ENCODE peak calls at places on chromosomes 12 and 14, in eight cellular contexts. P is stomach, S is HepG2, Q is tibial nerve, J is K562, I is A549, V is ovary, A is sigmoid colon. R is an unnamed sample.

GRCh38 chr14:64387232-64387737 is 868 bp upstream of the MTHFD1 start:
- DNase-seq in Q (peak; percentile 20), S (peak; percentile 10), I (peak; percentile 41), P (no peak), V (no peak), J (peak; percentile 19), A (no peak), R (no peak)

GRCh38 chr12:48454675-48455074 is 17.7 kb upstream of the ANP32D start:
- DNase-seq in P (no peak), V (no peak), S (peak; percentile 5), A (no peak), J (no peak), Q (no peak), I (no peak), R (no peak)

GRCh38 chr14:100278702-100279101 is 27.5 kb downstream of the SLC25A29 start:
- DNase-seq in I (no peak), P (no peak), A (no peak), V (no peak), Q (no peak), S (peak; percentile 40), J (no peak), R (no peak)

GRCh38 chr14:94509356-94509755 is at the start of gene SERPINA12:
- DNase-seq in J (no peak), V (no peak), S (no peak), I (no peak), Q (no peak), P (no peak), A (no peak), R (no peak)

GRCh38 chr12:15613981-15614380 is 175.2 kb downstream of the EPS8 start:
- DNase-seq in A (no peak), I (no peak), S (no peak), J (no peak), Q (no peak), P (no peak), V (no peak), R (no peak)

GRCh38 chr12:51669996-51670395 is 79.0 kb downstream of the SCN8A start:
- DNase-seq in J (no peak), P (no peak), I (no peak), S (no peak), V (no peak), Q (no peak), A (no peak), R (no peak)

GRCh38 chr12:58435647-58436046 is 484.7 kb downstream of the LRIG3 start:
- DNase-seq in S (no peak), J (no peak), I (no peak), P (no peak), V (no peak), A (no peak), Q (no peak), R (no peak)

GRCh38 chr14:96001866-96002510 is 37.2 kb upstream of the C14orf132 start:
- DNase-seq in I (no peak), A (no peak), S (no peak), V (no peak), J (no peak), Q (no peak), P (no peak), R (no peak)

GRCh38 chr14:92686763-92687427 is 61.5 kb downstream of the LGMN start:
- DNase-seq in A (peak; percentile 90), I (peak; percentile 91), P (peak; percentile 86), Q (peak; percentile 59), S (no peak), J (peak; percentile 86), V (peak; percentile 79), R (peak; percentile 82)

GRCh38 chr12:84924956-84925355 is 12.4 kb upstream of the SLC6A15 start:
- DNase-seq in I (no peak), J (no peak), V (no peak), P (no peak), Q (no peak), S (no peak), A (no peak), R (no peak)

GRCh38 chr12:51600721-51601120 is 9.7 kb downstream of the SCN8A start:
- DNase-seq in J (no peak), V (no peak), P (no peak), Q (no peak), A (no peak), I (no peak), S (no peak), R (no peak)

GRCh38 chr12:117143008-117143532 is 43.9 kb upstream of the TESC start:
- DNase-seq in J (no peak), V (no peak), S (peak; percentile 92), P (peak; percentile 64), A (no peak), I (peak; percentile 95), Q (no peak), R (no peak)

GRCh38 chr12:89544730-89545184 is 18.9 kb upstream of the POC1B start:
- DNase-seq in P (peak; percentile 77), I (no peak), Q (no peak), J (no peak), S (no peak), V (peak; percentile 31), A (peak; percentile 64), R (peak; percentile 33)

GRCh38 chr12:62983594-62983993 is 48.6 kb upstream of the PPM1H start:
- DNase-seq in I (no peak), V (no peak), P (peak; percentile 58), J (no peak), Q (no peak), S (peak; percentile 57), A (no peak), R (no peak)

GRCh38 chr14:75401356-75401755 is 26.5 kb upstream of the JDP2 start:
- DNase-seq in Q (peak; percentile 64), A (peak; percentile 80), J (no peak), V (peak; percentile 56), I (no peak), P (no peak), S (no peak), R (peak; percentile 57)

GRCh38 chr14:89233184-89233583 is 183.8 kb downstream of the FOXN3 start:
- DNase-seq in S (no peak), Q (no peak), I (no peak), J (no peak), V (no peak), A (no peak), P (no peak), R (no peak)

GRCh38 chr14:94050231-94050880 is 24.2 kb downstream of the OTUB2 start:
- DNase-seq in A (peak; percentile 69), J (no peak), Q (no peak), S (no peak), P (no peak), I (no peak), V (no peak), R (no peak)

GRCh38 chr12:80513211-80513610 is 69.2 kb downstream of the PTPRQ start:
- DNase-seq in V (no peak), Q (no peak), I (no peak), S (no peak), J (no peak), A (no peak), P (no peak), R (no peak)

GRCh38 chr14:78767436-78767835 is 597.3 kb downstream of the NRXN3 start:
- DNase-seq in S (no peak), J (no peak), A (no peak), Q (no peak), P (no peak), V (no peak), I (no peak), R (no peak)

GRCh38 chr14:91237219-91237618 is 7.3 kb downstream of the GPR68 start:
- DNase-seq in Q (no peak), J (no peak), A (no peak), P (no peak), S (no peak), V (no peak), I (no peak), R (no peak)

GRCh38 chr12:70359458-70360197 is 6.5 kb upstream of the KCNMB4 start:
- DNase-seq in V (no peak), I (no peak), Q (no peak), S (no peak), J (no peak), A (no peak), P (no peak), R (no peak)

GRCh38 chr14:22337938-22338337 is 251.1 kb downstream of the DAD1 start:
- DNase-seq in A (no peak), S (no peak), Q (no peak), I (no peak), V (no peak), J (peak; percentile 58), P (no peak), R (no peak)

DNA sequence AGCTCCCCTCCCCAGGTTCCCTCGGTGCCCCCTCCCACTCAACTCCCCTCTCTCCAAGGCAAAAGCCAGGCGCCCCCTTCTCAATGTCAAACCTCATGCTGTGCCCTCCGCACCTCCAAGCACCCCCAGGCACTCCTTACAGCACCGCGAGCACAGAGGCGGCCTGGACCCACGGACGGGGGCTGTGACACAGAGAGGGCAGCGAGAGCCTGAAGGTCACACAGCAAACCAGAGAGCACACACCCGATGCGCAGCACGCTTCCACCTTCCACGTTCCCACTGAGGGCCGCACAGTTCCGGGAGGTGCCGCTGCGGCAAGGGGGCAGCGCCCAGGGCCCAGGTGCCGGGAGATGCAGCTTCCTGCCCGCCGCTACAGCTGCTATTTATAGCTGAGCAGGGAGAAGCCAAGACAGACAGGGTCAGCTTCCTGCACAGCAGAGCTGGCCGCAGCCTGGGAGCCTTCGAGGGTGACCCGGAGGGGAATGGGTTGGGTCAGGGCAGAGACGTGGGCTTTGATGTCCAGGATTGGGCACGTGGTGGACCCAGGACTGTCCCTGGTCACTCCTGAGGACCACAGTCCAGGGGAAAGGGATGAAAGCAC is 12.9 kb downstream of the NCOR2 start:
- DNase-seq in I (no peak), Q (no peak), J (no peak), A (peak; percentile 57), P (no peak), V (no peak), S (no peak), R (no peak)
- TF ChIP-seq EP300 in I (no peak), Q (no peak), J (no peak), A (no peak), P (no peak), V (no peak), S (no peak), R (no peak)

DNA sequence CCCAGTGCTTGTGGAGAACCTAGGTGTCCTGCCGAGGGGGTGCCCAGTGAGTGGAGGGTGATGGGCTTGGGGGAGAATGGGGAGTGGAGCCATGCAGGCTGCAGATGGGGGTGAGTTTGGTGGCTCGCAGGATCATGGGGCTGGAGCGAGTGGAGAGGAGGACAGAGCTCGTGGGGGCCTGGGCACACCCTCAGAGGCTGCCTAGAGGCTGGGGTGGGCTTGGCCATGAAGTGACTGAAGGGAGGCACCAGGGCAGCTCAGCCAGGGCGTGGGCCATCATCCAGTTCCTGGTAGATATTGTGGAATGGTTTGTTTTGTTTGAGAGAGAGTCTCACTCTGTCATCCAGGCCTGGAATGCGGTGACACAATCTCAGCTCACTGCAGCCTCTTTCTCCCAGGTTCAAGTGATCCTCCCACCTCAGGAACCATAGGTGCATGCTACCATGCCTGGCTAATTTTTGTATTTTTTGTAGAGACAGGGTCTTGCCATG is 43.4 kb upstream of the AMN start:
- DNase-seq in I (no peak), A (no peak), Q (no peak), S (peak; percentile 44), V (no peak), J (no peak), P (no peak), R (peak; percentile 71)
- TF ChIP-seq POLR2A in I (no peak), A (no peak), Q (no peak), S (no peak), V (no peak), J (no peak), P (no peak), R (no peak)

GRCh38 chr12:120103371-120103770 is 13.2 kb downstream of the RAB35 start:
- DNase-seq in V (no peak), A (no peak), P (no peak), Q (no peak), J (no peak), S (no peak), I (no peak), R (no peak)
- H3K4me3 ChIP-seq in V (no peak overlapping the region), A (no peak overlapping the region), P (no peak overlapping the region), Q (no peak overlapping the region), J (no peak overlapping the region), S (no peak overlapping the region), I (no peak overlapping the region), R (no peak overlapping the region)

GRCh38 chr12:115135800-115136211 is 451.8 kb upstream of the TBX3 start:
- DNase-seq in Q (peak; percentile 24), J (no peak), V (peak; percentile 25), A (peak; percentile 88), I (no peak), S (no peak), P (no peak), R (peak; percentile 23)
- TF ChIP-seq EP300 in Q (no peak), J (no peak), V (no peak), A (no peak), I (no peak), S (no peak), P (no peak), R (no peak)